ENCODE peak calls at places on chromosomes 1 and 21, in six cellular contexts. U, J, W, Y, F and L are unnamed samples.

GRCh38 chr1:6254691-6255090 is 6.2 kb downstream of the GPR153 start:
- DNase-seq in J (no peak), F (no peak), Y (no peak), U (no peak), W (no peak), L (no peak)

GRCh38 chr1:33093004-33093403 is 12.1 kb downstream of the AZIN2 start:
- DNase-seq in U (no peak), W (no peak), Y (no peak), F (peak), J (no peak), L (no peak)

GRCh38 chr1:90504509-90504908 is 212.6 kb downstream of the BARHL2 start:
- DNase-seq in Y (no peak), F (no peak), W (no peak), J (no peak), U (no peak), L (no peak)

GRCh38 chr21:45857761-45858160 is 123.8 kb upstream of the COL6A1 start:
- DNase-seq in Y (no peak), U (no peak), W (no peak), F (no peak), J (no peak), L (no peak)

GRCh38 chr1:42002220-42002619 is 83.5 kb upstream of the HIVEP3 start:
- DNase-seq in J (no peak), U (no peak), Y (no peak), W (no peak), F (no peak), L (no peak)

GRCh38 chr1:45456531-45456930 is 34.4 kb downstream of the TESK2 start:
- DNase-seq in F (no peak), W (no peak), J (no peak), U (no peak), Y (no peak), L (no peak)

GRCh38 chr1:55898191-55898590 is 681.2 kb downstream of the PLPP3 start:
- DNase-seq in Y (peak), U (no peak), W (no peak), J (no peak), F (no peak), L (no peak)

GRCh38 chr1:234509457-234510328 is 30.7 kb upstream of the TARBP1 start:
- DNase-seq in U (no peak), W (no peak), F (no peak), Y (no peak), J (no peak), L (no peak)

GRCh38 chr21:26614251-26614650 is 41.2 kb upstream of the CYYR1 start:
- DNase-seq in Y (no peak), W (no peak), F (no peak), J (no peak), U (no peak), L (no peak)

GRCh38 chr1:87084247-87084836 is 169.9 kb downstream of the HS2ST1 start:
- DNase-seq in W (no peak), J (no peak), U (no peak), Y (peak), F (peak), L (no peak)

GRCh38 chr1:5424802-5425201 is 567.4 kb downstream of the NPHP4 start:
- DNase-seq in Y (no peak), J (no peak), U (no peak), F (peak), W (no peak), L (peak)

GRCh38 chr1:70487910-70488665 is 77.0 kb downstream of the CTH start:
- DNase-seq in F (peak), U (no peak), J (no peak), W (no peak), Y (peak), L (peak)

GRCh38 chr21:25313891-25314646 is 293.2 kb downstream of the MRPL39 start:
- DNase-seq in U (no peak), Y (peak), W (no peak), J (no peak), F (no peak), L (no peak)

GRCh38 chr1:46030876-46031660 is 101.4 kb downstream of the PIK3R3 start:
- DNase-seq in F (no peak), W (no peak), U (no peak), Y (no peak), J (no peak), L (no peak)

GRCh38 chr1:99685516-99686180 is 39.7 kb downstream of the PALMD start:
- DNase-seq in W (peak), F (peak), Y (peak), U (no peak), J (no peak), L (peak)

GRCh38 chr1:107247679-107248078 is 106.8 kb downstream of the NTNG1 start:
- DNase-seq in U (no peak), F (no peak), W (no peak), J (no peak), Y (no peak), L (no peak)

GRCh38 chr1:201017828-201018163 is 5.7 kb downstream of the KIF21B start:
- DNase-seq in Y (no peak), W (no peak), J (no peak), U (no peak), F (no peak), L (no peak)

GRCh38 chr1:26733982-26734381 is 38.2 kb downstream of the ARID1A start:
- DNase-seq in F (no peak), Y (peak), J (no peak), U (no peak), W (no peak), L (no peak)

GRCh38 chr1:21963477-21964217 is 13.2 kb upstream of the CELA3B start:
- DNase-seq in J (peak), U (peak), Y (peak), F (peak), W (peak), L (peak)